ENCODE peak calls at places on chromosomes 1 and 21, in four cellular contexts. A is tibial artery, K is hepatocyte, I is uterus. F is an unnamed sample. For H3K4me1, the result is how much of the 10 kb centered on the place peaks cover.

GRCh38 chr1:21906173-21907078 is 30.7 kb downstream of the HSPG2 start:
- DNase-seq in K (peak), A (peak), I (peak), F (peak)

GRCh38 chr1:35223109-35223630 is 30.2 kb upstream of the SFPQ start:
- DNase-seq in A (no peak), K (no peak), I (no peak), F (peak)

GRCh38 chr1:14372526-14372925 is 226.0 kb upstream of the KAZN start:
- DNase-seq in K (no peak), A (no peak), I (no peak), F (no peak)

GRCh38 chr1:50620680-50621329 is 197.6 kb upstream of the DMRTA2 start:
- DNase-seq in K (peak), I (no peak), A (no peak), F (peak)

GRCh38 chr1:65812065-65812464 is 19.4 kb downstream of the PDE4B start:
- DNase-seq in K (no peak), I (no peak), A (peak), F (peak)

GRCh38 chr1:54337928-54338327 is 68.3 kb downstream of the SSBP3 start:
- DNase-seq in I (no peak), A (no peak), K (no peak), F (peak)

GRCh38 chr1:186812560-186812959 is 16.2 kb upstream of the PLA2G4A start:
- DNase-seq in I (no peak), K (no peak), A (no peak), F (no peak)

GRCh38 chr21:44394733-44395132 is 41.3 kb downstream of the TRPM2 start:
- DNase-seq in K (no peak), A (no peak), I (no peak), F (no peak)

GRCh38 chr1:104132386-104132973 is 382.8 kb downstream of the AMY1C start:
- DNase-seq in I (no peak), K (peak), A (no peak), F (peak)

GRCh38 chr1:40038693-40039092 is 1.8 kb upstream of the CAP1 start:
- DNase-seq in A (no peak), K (no peak), I (no peak), F (no peak)

GRCh38 chr21:33938381-33938780 is 22.8 kb upstream of the ATP5PO start:
- DNase-seq in A (no peak), K (no peak), I (no peak), F (no peak)

GRCh38 chr1:221766210-221766609 is 24.3 kb upstream of the DUSP10 start:
- DNase-seq in K (no peak), I (no peak), A (no peak), F (peak)

GRCh38 chr1:55134152-55134808 is 80.9 kb downstream of the USP24 start:
- DNase-seq in I (no peak), A (no peak), K (no peak), F (no peak)

GRCh38 chr1:98903726-98904125 is 100.9 kb downstream of the PLPPR5 start:
- DNase-seq in A (no peak), K (no peak), I (no peak), F (no peak)

GRCh38 chr1:227894831-227895451 is 52.8 kb downstream of the WNT9A start:
- DNase-seq in A (peak), I (no peak), K (no peak), F (no peak)

GRCh38 chr1:169511339-169512028 is 25.7 kb upstream of the SLC19A2 start:
- DNase-seq in K (no peak), I (peak), A (peak), F (peak)

GRCh38 chr1:54962612-54963395 is 17.6 kb upstream of the TMEM61 start:
- DNase-seq in A (no peak), I (no peak), K (no peak), F (no peak)

GRCh38 chr1:220879509-220880366 is 495 bp downstream of the HLX start:
- DNase-seq in I (peak), A (no peak), K (peak), F (peak)

GRCh38 chr1:156101880-156102279 is 12.6 kb upstream of the LMNA start:
- DNase-seq in K (no peak), A (no peak), I (no peak), F (peak)
- H3K4me1 ChIP-seq in K (half or more), A (under half), I (under half), F (half or more)

GRCh38 chr1:12345350-12346217 is 115.8 kb downstream of the VPS13D start:
- DNase-seq in A (no peak), K (no peak), I (no peak), F (no peak)

GRCh38 chr1:12342261-12343003 is 112.6 kb downstream of the VPS13D start:
- DNase-seq in I (no peak), A (no peak), K (no peak), F (peak)

GRCh38 chr1:12344611-12345299 is 114.9 kb downstream of the VPS13D start:
- DNase-seq in A (peak), I (no peak), K (no peak), F (no peak)

GRCh38 chr1:12341667-12342066 is 111.8 kb downstream of the VPS13D start:
- DNase-seq in I (no peak), K (no peak), A (no peak), F (no peak)

GRCh38 chr1:12343823-12344487 is 114.1 kb downstream of the VPS13D start:
- DNase-seq in I (no peak), K (no peak), A (no peak), F (no peak)
- H3K4me1 ChIP-seq in I (under half), K (under half), A (under half), F (under half)

DNA sequence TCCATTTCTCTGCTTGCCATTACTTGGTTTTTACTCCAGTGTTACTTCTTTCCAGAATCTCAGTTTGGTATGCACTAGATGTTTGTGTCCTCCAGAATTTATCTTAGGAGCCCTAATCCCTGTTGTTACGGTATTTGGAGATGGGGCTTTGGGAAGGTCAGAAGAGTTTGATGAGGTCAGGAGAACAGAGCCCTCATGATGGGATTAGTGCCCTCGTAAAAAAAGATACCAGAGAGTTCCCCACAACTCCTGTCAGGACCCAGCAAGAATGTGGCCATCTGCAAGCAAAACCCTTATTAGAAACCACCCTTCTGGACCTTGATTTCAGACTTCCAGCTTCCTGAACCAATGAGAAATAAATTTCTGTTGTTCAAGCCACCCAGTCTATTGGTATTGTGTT is 98.0 kb downstream of the ADAMTS1 start:
- DNase-seq in I (no peak), A (no peak), K (no peak), F (no peak)
- H3K4me1 ChIP-seq in I (under half), A (under half), K (under half), F (under half)

DNA sequence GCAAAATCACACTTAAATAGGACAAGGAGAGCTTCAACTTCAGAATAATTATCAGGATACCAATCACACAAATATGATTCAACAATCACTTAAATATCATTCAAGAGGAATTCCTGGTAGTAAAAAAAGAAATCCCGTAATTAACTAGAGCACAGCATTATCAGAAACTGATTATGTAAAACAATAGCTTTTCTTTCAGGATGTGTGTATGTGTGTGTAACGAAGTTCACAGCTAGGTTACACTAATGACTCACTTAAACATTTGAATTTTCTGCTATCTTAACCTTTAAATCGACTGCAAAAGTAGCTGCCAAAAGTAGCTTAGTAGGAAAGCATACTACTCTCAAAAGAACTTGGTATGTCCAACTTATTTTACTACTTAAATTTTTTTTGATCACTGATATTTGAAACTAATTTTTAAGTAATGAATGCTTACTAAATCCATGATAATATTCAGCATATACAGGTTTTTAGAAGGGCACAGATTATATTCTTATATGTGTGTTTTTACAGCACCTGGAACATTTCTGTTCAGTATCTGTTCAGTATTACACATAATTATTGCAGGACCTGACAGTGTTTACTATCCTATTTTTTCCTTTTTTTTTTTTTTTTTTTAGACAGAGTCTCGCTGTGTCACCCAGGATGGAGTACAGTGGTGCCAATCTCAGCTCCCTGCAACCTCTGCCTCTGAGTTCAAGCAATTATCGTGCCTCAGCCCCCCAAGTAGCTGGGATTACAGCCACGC is 4.2 kb downstream of the RERE start:
- DNase-seq in I (no peak), K (no peak), A (no peak), F (no peak)
- H3K4me1 ChIP-seq in I (under half), K (under half), A (under half), F (under half)

GRCh38 chr21:36696640-36697472 is 2.1 kb upstream of the SIM2 start:
- DNase-seq in K (no peak), A (no peak), I (no peak), F (no peak)
- H3K4me1 ChIP-seq in K (under half), A (under half), I (under half), F (half or more)

DNA sequence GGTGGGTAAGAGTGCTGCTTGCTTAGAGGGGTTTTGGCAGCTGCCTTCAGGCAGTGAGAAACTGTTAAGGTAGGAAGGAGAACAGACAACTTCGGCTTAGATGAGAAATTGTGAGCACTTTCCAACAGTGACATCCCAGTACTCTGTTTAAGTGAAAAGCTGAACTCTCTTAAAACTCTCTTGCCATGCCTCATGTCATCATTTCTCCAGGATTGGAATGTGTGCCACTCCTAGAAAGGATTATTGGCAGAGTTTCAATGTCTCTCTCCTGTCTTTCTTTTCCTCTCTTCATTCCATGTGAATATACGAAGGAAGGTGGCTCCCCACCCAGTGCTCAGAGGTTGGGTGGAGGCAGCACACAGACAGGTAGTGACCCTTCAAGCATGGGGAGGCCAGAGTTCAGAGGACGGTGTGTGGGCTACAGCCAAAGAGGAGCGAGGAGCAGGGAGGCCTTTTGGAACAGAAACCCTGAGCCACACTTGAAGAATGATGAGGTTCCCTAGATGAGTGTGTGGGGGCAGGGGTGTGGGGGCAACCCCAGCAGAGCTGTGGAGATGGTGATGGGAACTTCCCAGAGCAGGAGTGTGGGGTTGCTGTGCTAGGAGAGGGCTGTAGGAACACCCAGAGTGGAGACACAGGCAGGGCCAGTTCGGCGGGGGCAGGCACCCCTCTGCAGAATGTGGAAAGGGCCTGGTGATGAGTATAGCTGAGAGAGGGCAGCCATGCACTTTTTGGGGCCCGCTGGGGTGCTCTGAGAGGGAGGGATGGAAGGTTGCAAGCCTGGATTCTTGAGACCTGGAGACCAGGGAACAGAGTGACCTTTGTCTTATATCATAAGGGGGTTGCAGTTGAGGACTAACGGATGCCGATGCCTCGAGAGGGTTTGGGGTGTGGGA is 58.8 kb downstream of the GALNT2 start:
- DNase-seq in A (no peak), K (no peak), I (no peak), F (no peak)
- H3K4me1 ChIP-seq in A (under half), K (under half), I (under half), F (half or more)

DNA sequence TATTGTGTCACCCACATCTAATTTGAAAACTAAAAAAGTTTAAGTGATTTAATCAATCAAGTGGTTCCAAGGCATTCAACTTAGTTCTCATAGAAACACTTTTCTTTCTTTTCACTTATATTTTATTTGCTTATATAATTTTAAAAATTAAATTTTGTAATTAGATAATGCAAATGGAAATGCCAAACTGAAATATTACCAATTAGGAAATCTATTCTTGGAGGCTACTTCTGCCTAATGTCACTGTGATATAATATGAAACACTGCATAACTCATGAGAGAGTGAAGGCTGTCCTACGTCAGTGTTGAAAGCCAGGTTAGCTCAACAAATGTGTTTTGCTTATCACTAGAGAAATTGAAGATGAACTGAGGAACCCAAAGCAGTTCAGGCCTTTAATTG is 18.3 kb upstream of the SHCBP1L start:
- DNase-seq in K (no peak), A (no peak), I (no peak), F (no peak)
- H3K4me1 ChIP-seq in K (under half), A (under half), I (under half), F (under half)